ENCODE peak calls at places on chromosome 6, in eight cellular contexts. E is GM23338, J is HL-60, P is HCT116, X is HepG2, Y is K562, G is GM12878, I is SK-N-SH. H is an unnamed sample.

GRCh38 chr6:32976334-32977069 is 8.1 kb downstream of the BRD2 start:
- DNase-seq in P (no peak), J (no peak), E (no peak), X (no peak), G (no peak), Y (no peak), I (no peak), H (no peak)

GRCh38 chr6:48389146-48390043 is 278.4 kb upstream of the PTCHD4 start:
- DNase-seq in Y (no peak), I (no peak), X (no peak), J (no peak), P (no peak), E (no peak), G (no peak), H (no peak)

GRCh38 chr6:73339340-73339739 is 14.7 kb downstream of the DPPA5 start:
- DNase-seq in E (no peak), J (no peak), X (no peak), Y (no peak), I (no peak), G (no peak), P (no peak), H (no peak)

GRCh38 chr6:71043902-71044301 is 87.0 kb upstream of the B3GAT2 start:
- DNase-seq in E (peak; percentile 28), J (peak; percentile 50), I (no peak), P (no peak), G (no peak), Y (no peak), X (no peak), H (no peak)

GRCh38 chr6:37602360-37602759 is 95.3 kb downstream of the MDGA1 start:
- DNase-seq in E (no peak), P (no peak), Y (no peak), X (no peak), J (no peak), G (no peak), I (no peak), H (no peak)

GRCh38 chr6:15879372-15880261 is 216.8 kb upstream of the DTNBP1 start:
- DNase-seq in J (peak; percentile 42), Y (peak; percentile 71), E (no peak), I (peak; percentile 76), P (no peak), X (no peak), G (no peak), H (no peak)

GRCh38 chr6:138965291-138965874 is 22.7 kb downstream of the REPS1 start:
- DNase-seq in Y (no peak), X (no peak), E (no peak), I (no peak), P (no peak), J (no peak), G (no peak), H (no peak)

GRCh38 chr6:30075987-30076311 is 380 bp upstream of the RNF39 start:
- DNase-seq in X (no peak), J (no peak), E (no peak), P (no peak), G (no peak), I (peak; percentile 10), Y (no peak), H (no peak)

GRCh38 chr6:70520575-70520974 is 46.2 kb upstream of the SDHAF4 start:
- DNase-seq in I (peak; percentile 9), J (no peak), G (no peak), X (peak; percentile 3), E (no peak), Y (peak; percentile 9), P (no peak), H (peak; percentile 8)

GRCh38 chr6:40328376-40328987 is 258.7 kb downstream of the LRFN2 start:
- DNase-seq in Y (peak; percentile 47), G (no peak), I (peak; percentile 63), X (no peak), E (peak; percentile 91), P (peak; percentile 33), J (no peak), H (no peak)

GRCh38 chr6:144580039-144580438 is 294.9 kb downstream of the UTRN start:
- DNase-seq in G (no peak), I (no peak), Y (no peak), E (no peak), P (no peak), X (no peak), J (no peak), H (no peak)

GRCh38 chr6:37303891-37304503 is 46.1 kb upstream of the TMEM217 start:
- DNase-seq in I (peak; percentile 50), J (peak; percentile 20), X (peak; percentile 36), Y (peak; percentile 57), P (peak; percentile 10), G (no peak), E (peak; percentile 44), H (no peak)

GRCh38 chr6:84027340-84028183 is 6.0 kb upstream of the MRAP2 start:
- DNase-seq in I (peak; percentile 71), E (no peak), P (no peak), G (no peak), J (no peak), Y (no peak), X (no peak), H (no peak)

GRCh38 chr6:137799950-137800568 is 67.0 kb upstream of the TNFAIP3 start:
- DNase-seq in G (no peak), J (peak; percentile 66), Y (peak; percentile 62), X (peak; percentile 59), I (peak; percentile 4), P (peak; percentile 54), E (peak; percentile 78), H (no peak)

GRCh38 chr6:71466362-71466761 is 177.8 kb downstream of the OGFRL1 start:
- DNase-seq in E (no peak), P (no peak), G (no peak), Y (no peak), J (no peak), X (no peak), I (no peak), H (no peak)

GRCh38 chr6:29737707-29738630 is 14.7 kb downstream of the HLA-F start:
- DNase-seq in X (peak; percentile 75), Y (peak; percentile 63), J (peak; percentile 41), E (peak; percentile 94), G (no peak), I (peak; percentile 64), P (peak; percentile 59), H (peak; percentile 62)

GRCh38 chr6:3088446-3088845 is 20.2 kb downstream of the RIPK1 start:
- DNase-seq in I (no peak), P (no peak), Y (no peak), E (no peak), X (no peak), J (no peak), G (no peak), H (no peak)

GRCh38 chr6:167648506-167649278 is 178.0 kb upstream of the AFDN start:
- DNase-seq in Y (no peak), E (no peak), X (no peak), P (no peak), G (no peak), I (no peak), J (no peak), H (no peak)

GRCh38 chr6:165849539-165850430 is 186.7 kb upstream of the PDE10A start:
- DNase-seq in J (no peak), I (no peak), X (no peak), G (no peak), P (no peak), Y (no peak), E (no peak), H (no peak)

GRCh38 chr6:29531668-29532067 is 27.9 kb downstream of the UBD start:
- DNase-seq in J (no peak), E (no peak), Y (no peak), P (no peak), I (no peak), G (no peak), X (no peak), H (no peak)

GRCh38 chr6:6227896-6228295 is 92.6 kb downstream of the F13A1 start:
- DNase-seq in J (no peak), X (no peak), E (no peak), Y (no peak), I (no peak), G (no peak), P (no peak), H (no peak)

GRCh38 chr6:165823609-165824326 is 160.7 kb upstream of the PDE10A start:
- DNase-seq in P (no peak), J (no peak), G (no peak), I (no peak), X (no peak), Y (no peak), E (no peak), H (no peak)

GRCh38 chr6:4937414-4937813 is 66.4 kb downstream of the RPP40 start:
- DNase-seq in P (no peak), E (no peak), J (no peak), G (no peak), X (no peak), I (no peak), Y (no peak), H (no peak)

GRCh38 chr6:108846628-108847027 is 1.6 kb upstream of the ARMC2 start:
- DNase-seq in P (no peak), I (no peak), X (no peak), G (no peak), Y (no peak), E (no peak), J (no peak), H (no peak)

GRCh38 chr6:108848116-108848868 is at the start of gene ARMC2:
- DNase-seq in I (peak; percentile 98), J (peak; percentile 93), G (peak; percentile 38), E (peak; percentile 94), Y (peak; percentile 96), P (peak; percentile 78), X (peak; percentile 74), H (peak; percentile 81)

GRCh38 chr6:108850669-108851467 is 2.6 kb downstream of the ARMC2 start:
- DNase-seq in P (no peak), X (peak; percentile 15), J (peak; percentile 75), G (no peak), I (no peak), E (no peak), Y (no peak), H (no peak)

GRCh38 chr6:108844632-108845031 is 3.6 kb upstream of the ARMC2 start:
- DNase-seq in J (no peak), E (no peak), G (no peak), I (no peak), P (no peak), Y (no peak), X (no peak), H (no peak)

GRCh38 chr6:108847738-108848115 is 495 bp upstream of the ARMC2 start:
- DNase-seq in E (no peak), Y (no peak), I (no peak), J (no peak), G (no peak), P (no peak), X (no peak), H (no peak)
- TF ChIP-seq REST in E (no peak), Y (no peak), I (no peak), J (no peak), G (no peak), P (no peak), X (no peak), H (no peak)

GRCh38 chr6:169132361-169132895 is 121.2 kb downstream of the THBS2 start:
- DNase-seq in X (no peak), I (no peak), Y (no peak), E (no peak), G (no peak), P (no peak), J (no peak), H (no peak)
- TF ChIP-seq POLR2AphosphoS5 in X (no peak), I (no peak), Y (no peak), E (no peak), G (no peak), P (no peak), J (no peak), H (no peak)

GRCh38 chr6:129994410-129994809 is 24.0 kb upstream of the L3MBTL3 start:
- DNase-seq in X (no peak), J (no peak), P (no peak), E (no peak), I (no peak), G (no peak), Y (no peak), H (no peak)
- TF ChIP-seq REST in X (no peak), J (no peak), P (no peak), E (no peak), I (no peak), G (no peak), Y (no peak), H (no peak)

GRCh38 chr6:7673063-7673536 is 52.8 kb upstream of the BMP6 start:
- DNase-seq in X (no peak), Y (peak; percentile 48), G (no peak), J (peak; percentile 47), P (peak; percentile 50), E (peak; percentile 87), I (peak; percentile 10), H (no peak)
- TF ChIP-seq POLR2AphosphoS5 in X (no peak), Y (no peak), G (no peak), J (peak; percentile 49), P (no peak), E (no peak), I (no peak), H (no peak)

H was measured in Panc1.